ENCODE peak calls at places on chromosome 13, in five cellular contexts. U, C, H, K and Y are unnamed samples.

GRCh38 chr13:114315074-114315785 is 927 bp downstream of the CHAMP1 start:
- DNase-seq in U (no peak), C (no peak), H (no peak), K (no peak), Y (no peak)

GRCh38 chr13:59710995-59711701 is 452.6 kb downstream of the DIAPH3 start:
- DNase-seq in U (no peak), C (no peak), H (no peak), K (no peak), Y (no peak)

GRCh38 chr13:71515639-71516038 is 351.4 kb downstream of the DACH1 start:
- DNase-seq in U (no peak), C (no peak), H (no peak), K (no peak), Y (no peak)

GRCh38 chr13:26425439-26426358 is 131.8 kb upstream of the WASF3 start:
- DNase-seq in U (no peak), C (no peak), H (peak), K (no peak), Y (peak)

GRCh38 chr13:45411631-45412030 is 6.5 kb downstream of the SLC25A30 start:
- DNase-seq in U (no peak), C (no peak), H (no peak), K (no peak), Y (no peak)

GRCh38 chr13:106987435-106987800 is 419.5 kb upstream of the ARGLU1 start:
- DNase-seq in U (no peak), C (no peak), H (no peak), K (no peak), Y (no peak)

GRCh38 chr13:97879646-97880297 is 73.7 kb upstream of the IPO5 start:
- DNase-seq in U (no peak), C (peak), H (peak), K (no peak), Y (no peak)

GRCh38 chr13:100128373-100128772 is 39.5 kb downstream of the PCCA start:
- DNase-seq in U (no peak), C (no peak), H (peak), K (no peak), Y (no peak)

GRCh38 chr13:105097501-105097900 is 1438.0 kb downstream of the EFNB2 start:
- DNase-seq in U (no peak), C (no peak), H (no peak), K (no peak), Y (no peak)

GRCh38 chr13:98798849-98799645 is 46.6 kb upstream of the SLC15A1 start:
- DNase-seq in U (no peak), C (no peak), H (peak), K (no peak), Y (no peak)

GRCh38 chr13:73335226-73335625 is 276.4 kb downstream of the KLF5 start:
- DNase-seq in U (no peak), C (peak), H (peak), K (no peak), Y (no peak)

GRCh38 chr13:103000157-103000556 is 66.1 kb downstream of the SLC10A2 start:
- DNase-seq in U (no peak), C (no peak), H (no peak), K (no peak), Y (no peak)

GRCh38 chr13:29543230-29544215 is 52.0 kb downstream of the SLC7A1 start:
- DNase-seq in U (no peak), C (no peak), H (peak), K (no peak), Y (no peak)

GRCh38 chr13:44768775-44769578 is 192.8 kb upstream of the TSC22D1 start:
- DNase-seq in U (no peak), C (no peak), H (peak), K (no peak), Y (no peak)

GRCh38 chr13:96994030-96994848 is at the start of gene OXGR1:
- DNase-seq in U (no peak), C (no peak), H (no peak), K (no peak), Y (no peak)

GRCh38 chr13:45446181-45446580 is 18.6 kb upstream of the COG3 start:
- DNase-seq in U (no peak), C (no peak), H (peak), K (no peak), Y (no peak)

GRCh38 chr13:77429320-77430142 is 102.6 kb upstream of the MYCBP2 start:
- DNase-seq in U (no peak), C (no peak), H (no peak), K (no peak), Y (peak)

GRCh38 chr13:88071371-88071770 is 400.2 kb downstream of the SLITRK5 start:
- DNase-seq in U (no peak), C (no peak), H (no peak), K (no peak), Y (no peak)

GRCh38 chr13:80030491-80030890 is 310.4 kb downstream of the SPRY2 start:
- DNase-seq in U (no peak), C (peak), H (no peak), K (no peak), Y (no peak)

GRCh38 chr13:60627071-60627686 is 230.2 kb downstream of the TDRD3 start:
- DNase-seq in U (no peak), C (peak), H (peak), K (no peak), Y (no peak)

GRCh38 chr13:90375851-90376250 is 971.6 kb upstream of the MIR17HG start:
- DNase-seq in U (no peak), C (no peak), H (no peak), K (no peak), Y (no peak)

GRCh38 chr13:44155422-44156293 is 218.0 kb upstream of the SERP2 start:
- DNase-seq in U (peak), C (no peak), H (peak), K (no peak), Y (no peak)

GRCh38 chr13:25980255-25980654 is 71.6 kb downstream of the SHISA2 start:
- DNase-seq in U (no peak), C (peak), H (peak), K (no peak), Y (peak)

GRCh38 chr13:49580980-49581680 is 4.2 kb downstream of the RCBTB1 start:
- DNase-seq in U (no peak), C (no peak), H (no peak), K (no peak), Y (no peak)

GRCh38 chr13:109088528-109088927 is 459.1 kb downstream of the MYO16 start:
- DNase-seq in U (no peak), C (no peak), H (no peak), K (no peak), Y (no peak)

GRCh38 chr13:50189450-50189849 is 174.2 kb downstream of the KCNRG start:
- DNase-seq in U (no peak), C (no peak), H (no peak), K (no peak), Y (no peak)

GRCh38 chr13:79874396-79875360 is 393.7 kb downstream of the NDFIP2 start:
- DNase-seq in U (no peak), C (no peak), H (peak), K (no peak), Y (no peak)

GRCh38 chr13:52070929-52071523 is 46.5 kb downstream of the UTP14C start:
- DNase-seq in U (no peak), C (no peak), H (peak), K (no peak), Y (no peak)

GRCh38 chr13:48066310-48066989 is 28.5 kb downstream of the MED4 start:
- DNase-seq in U (no peak), C (no peak), H (peak), K (no peak), Y (no peak)

GRCh38 chr13:43020794-43021193 is 2.6 kb upstream of the DNAJC15 start:
- DNase-seq in U (no peak), C (no peak), H (no peak), K (no peak), Y (no peak)

GRCh38 chr13:43021926-43022670 is 1.3 kb upstream of the DNAJC15 start:
- DNase-seq in U (no peak), C (no peak), H (peak), K (no peak), Y (no peak)

GRCh38 chr13:43026262-43026661 is 2.9 kb downstream of the DNAJC15 start:
- DNase-seq in U (no peak), C (no peak), H (no peak), K (no peak), Y (no peak)

GRCh38 chr13:43019811-43020210 is 3.6 kb upstream of the DNAJC15 start:
- DNase-seq in U (no peak), C (no peak), H (no peak), K (no peak), Y (no peak)

DNA sequence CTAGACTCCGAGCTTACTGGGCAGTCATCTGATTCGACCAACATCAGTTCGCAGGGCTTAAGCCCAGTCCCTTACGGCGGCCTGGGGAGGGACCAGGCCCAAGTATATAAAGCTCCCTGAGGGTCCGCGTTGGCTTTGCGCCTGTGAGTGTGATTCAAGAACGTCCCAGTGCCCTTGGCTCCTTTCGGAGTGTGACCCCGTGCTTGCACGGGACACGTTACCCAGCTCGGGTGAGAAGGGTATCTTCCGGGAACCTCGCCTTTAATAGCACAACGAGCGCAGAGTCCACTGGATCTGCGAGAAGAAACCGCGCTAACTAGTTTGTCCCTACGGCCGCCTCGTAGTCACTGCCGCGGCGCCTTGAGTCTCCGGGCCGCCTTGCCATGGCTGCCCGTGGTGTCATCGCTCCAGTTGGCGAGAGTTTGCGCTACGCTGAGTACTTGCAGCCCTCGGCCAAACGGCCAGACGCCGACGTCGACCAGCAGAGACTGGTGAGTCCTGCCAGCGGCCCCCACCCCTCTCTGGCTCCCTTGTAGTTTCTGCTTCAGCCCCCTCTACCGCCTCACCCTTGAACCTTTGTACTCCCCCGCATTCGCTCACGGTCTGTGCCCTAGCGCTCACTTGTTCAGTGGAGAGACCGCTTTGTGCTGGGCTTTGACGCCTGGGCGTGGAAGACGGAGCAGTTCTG is at the start of gene DNAJC15:
- DNase-seq in U (peak), C (peak), H (peak), K (peak), Y (no peak)
- TF ChIP-seq CTCF in U (peak), C (no peak), H (peak), K (no peak), Y (no peak)

DNA sequence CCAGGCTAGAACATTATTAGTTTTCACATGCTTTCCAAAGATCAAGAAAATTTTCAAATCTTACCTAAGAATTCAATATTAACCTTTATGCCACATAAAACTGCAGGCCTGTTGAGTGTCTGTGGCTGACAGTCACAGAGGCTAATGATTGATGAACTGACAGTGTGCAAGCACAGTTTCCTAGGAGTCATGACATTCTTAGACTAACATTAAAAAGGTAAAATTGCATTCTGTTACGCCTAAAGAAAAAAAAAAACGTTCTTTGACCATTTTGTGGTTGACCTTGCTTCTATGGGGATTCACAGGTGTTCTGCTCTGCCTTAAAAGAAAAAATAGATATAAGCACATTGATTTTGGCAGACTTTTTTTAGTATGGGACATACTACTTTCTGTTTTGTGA is 1776.2 kb downstream of the PCDH9 start:
- DNase-seq in U (no peak), C (no peak), H (no peak), K (no peak), Y (no peak)
- H3K4me3 ChIP-seq in U (no peak), C (no peak), H (no peak), K (no peak), Y (no peak)

GRCh38 chr13:110713981-110714797 is 689 bp downstream of the ING1 start:
- DNase-seq in U (peak), C (no peak), H (peak), K (peak), Y (no peak)
- TF ChIP-seq CTCF in U (no peak), C (no peak), H (no peak), K (no peak), Y (peak)

GRCh38 chr13:37906880-37907279 is 37.3 kb upstream of the TRPC4 start:
- DNase-seq in U (no peak), C (no peak), H (no peak), K (no peak), Y (no peak)

GRCh38 chr13:37905736-37906135 is 36.2 kb upstream of the TRPC4 start:
- DNase-seq in U (no peak), C (no peak), H (no peak), K (no peak), Y (no peak)

GRCh38 chr13:37914781-37915391 is 45.3 kb upstream of the TRPC4 start:
- DNase-seq in U (no peak), C (no peak), H (peak), K (no peak), Y (no peak)

DNA sequence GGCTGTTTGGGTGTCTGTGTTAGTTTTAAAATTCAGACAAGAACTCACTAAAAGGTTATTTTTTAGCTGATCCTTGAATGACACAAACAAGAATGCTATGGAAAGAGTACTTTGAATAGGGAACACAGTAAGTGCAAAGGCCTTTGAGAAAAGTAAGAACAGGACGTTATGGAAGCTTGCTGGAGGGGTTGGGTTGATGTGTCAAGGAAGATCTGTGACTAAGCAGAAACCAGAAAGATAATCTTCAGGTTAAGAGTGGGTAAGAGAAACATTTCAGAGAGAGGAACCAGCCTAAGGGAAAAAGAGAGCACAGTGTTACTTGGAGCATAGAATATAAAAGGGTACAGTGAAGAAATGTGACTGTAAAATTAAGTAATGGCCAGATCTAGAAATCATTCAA is 41.2 kb upstream of the TRPC4 start:
- DNase-seq in U (no peak), C (no peak), H (no peak), K (no peak), Y (no peak)
- H3K4me3 ChIP-seq in U (no peak), C (no peak), H (no peak), K (no peak), Y (no peak)

GRCh38 chr13:27446986-27447583 is 3.3 kb downstream of the MTIF3 start:
- DNase-seq in U (no peak), C (no peak), H (no peak), K (no peak), Y (no peak)

GRCh38 chr13:27450921-27451461 is 627 bp upstream of the MTIF3 start:
- DNase-seq in U (peak), C (peak), H (peak), K (peak), Y (peak)

GRCh38 chr13:27449081-27449603 is 1.2 kb downstream of the MTIF3 start:
- DNase-seq in U (no peak), C (no peak), H (no peak), K (no peak), Y (no peak)

GRCh38 chr13:27448308-27448707 is 2.1 kb downstream of the MTIF3 start:
- DNase-seq in U (no peak), C (no peak), H (no peak), K (no peak), Y (no peak)

DNA sequence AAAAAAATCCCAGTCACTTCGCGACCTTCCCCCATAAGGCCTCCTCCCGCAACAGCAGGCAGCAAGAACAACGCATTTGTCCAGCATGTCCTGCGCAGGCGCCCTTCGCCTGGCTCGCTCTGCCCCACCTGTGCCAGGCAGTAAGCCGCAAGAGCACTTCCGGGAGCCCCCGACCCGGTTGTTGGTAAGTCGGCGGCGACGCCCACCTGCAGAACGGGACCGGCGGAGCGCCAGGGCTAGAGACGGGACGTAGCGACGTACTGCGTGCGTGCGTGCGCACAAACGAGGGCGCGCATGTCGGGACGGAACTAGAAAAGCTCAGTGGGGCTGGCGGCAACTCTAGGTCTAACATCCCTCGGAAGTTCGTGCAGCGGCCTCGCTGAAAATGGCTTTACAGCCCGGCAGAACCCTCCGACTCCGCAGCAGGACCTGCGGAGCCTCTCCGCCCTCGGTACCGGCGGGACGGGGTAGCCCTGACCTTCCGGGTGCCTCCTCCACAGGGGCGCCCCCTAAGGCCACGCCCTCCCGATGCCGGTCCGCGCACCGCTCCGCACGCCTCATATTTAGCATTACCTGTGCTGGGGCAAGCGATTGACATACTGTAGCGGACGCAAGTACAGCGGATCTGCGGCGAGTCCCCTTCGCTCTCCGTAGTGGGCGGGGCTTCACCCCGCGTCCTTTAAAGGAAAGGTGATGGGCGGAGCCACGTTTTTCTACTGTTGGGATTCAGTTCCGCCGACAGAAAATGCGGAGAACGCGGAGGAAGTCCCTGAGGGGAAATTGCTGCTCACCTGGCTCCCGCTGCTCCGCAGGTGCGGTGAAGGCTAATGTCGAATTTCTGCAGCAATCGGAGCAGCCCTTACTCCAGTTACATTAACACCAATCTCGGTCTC is at the start of gene MTIF3:
- DNase-seq in U (peak), C (peak), H (peak), K (peak), Y (peak)
- TF ChIP-seq CTCF in U (no peak), C (no peak), H (no peak), K (peak), Y (no peak)